ENCODE peak calls at places on chromosomes 6 and 20, in five cellular contexts. Z, M, X, N and A are unnamed samples. For H3K9me3, the result is how much of the 10 kb centered on the place peaks cover.

GRCh38 chr6:45052325-45052724 is 275.8 kb upstream of the RUNX2 start:
- DNase-seq in N (no peak), M (no peak), Z (no peak), X (no peak), A (no peak)

GRCh38 chr6:32146287-32146686 is 5.5 kb downstream of the PRRT1 start:
- DNase-seq in M (peak), Z (no peak), X (no peak), N (no peak), A (no peak)

GRCh38 chr6:168219804-168220203 is 99.8 kb downstream of the DACT2 start:
- DNase-seq in M (no peak), Z (no peak), N (no peak), X (no peak), A (no peak)

GRCh38 chr6:106688177-106688951 is 59.0 kb downstream of the QRSL1 start:
- DNase-seq in X (no peak), M (no peak), N (no peak), Z (no peak), A (no peak)

GRCh38 chr20:58225490-58226200 is 2.8 kb downstream of the ANKRD60 start:
- DNase-seq in Z (no peak), M (no peak), X (no peak), N (no peak), A (no peak)

GRCh38 chr6:1856381-1856780 is 246.7 kb downstream of the FOXC1 start:
- DNase-seq in N (no peak), M (peak), Z (no peak), X (no peak), A (no peak)

GRCh38 chr6:7292856-7293255 is 20.1 kb downstream of the SSR1 start:
- DNase-seq in Z (no peak), N (no peak), M (no peak), X (no peak), A (no peak)

GRCh38 chr20:5719861-5720401 is 30.3 kb upstream of the SHLD1 start:
- DNase-seq in M (no peak), Z (no peak), X (no peak), N (no peak), A (no peak)

GRCh38 chr6:107624541-107624940 is 134.6 kb downstream of the SOBP start:
- DNase-seq in Z (no peak), M (no peak), X (no peak), N (no peak), A (no peak)

GRCh38 chr6:105882071-105882803 is 203.9 kb upstream of the PRDM1 start:
- DNase-seq in N (no peak), X (no peak), Z (no peak), M (no peak), A (no peak)

GRCh38 chr6:27144740-27145079 is 102.8 kb upstream of the PRSS16 start:
- DNase-seq in Z (no peak), X (no peak), M (no peak), N (no peak), A (no peak)

GRCh38 chr6:165922309-165922794 is 245.3 kb downstream of the TBXT start:
- DNase-seq in N (no peak), M (no peak), Z (no peak), X (no peak), A (no peak)

GRCh38 chr6:126041516-126042447 is 55.4 kb downstream of the TRMT11 start:
- DNase-seq in N (no peak), X (no peak), Z (no peak), M (no peak), A (no peak)

GRCh38 chr20:51054233-51054632 is 31.3 kb upstream of the KCNG1 start:
- DNase-seq in X (no peak), Z (no peak), N (no peak), M (no peak), A (no peak)
- H3K4me3 ChIP-seq in X (no peak), Z (no peak), N (no peak), M (no peak), A (no peak)

DNA sequence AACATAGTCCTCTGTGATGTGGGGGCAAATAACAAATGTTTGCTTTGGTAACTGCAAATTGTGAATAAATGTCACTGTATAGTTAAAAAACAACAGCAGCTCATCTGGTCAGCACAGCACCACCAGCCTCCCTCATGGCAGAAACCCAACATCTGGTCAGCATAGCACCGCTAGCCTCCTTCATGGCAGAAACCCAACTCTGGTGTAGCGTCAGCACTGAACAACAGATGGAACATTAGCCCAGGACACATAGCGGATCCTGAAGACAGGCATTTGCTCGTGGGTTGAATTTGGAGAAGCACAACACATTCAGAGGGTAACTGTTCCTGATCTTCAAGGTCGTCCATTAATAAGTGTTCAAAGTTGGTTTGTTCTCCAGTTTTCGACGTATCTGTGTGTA is 265.9 kb downstream of the DLL1 start:
- DNase-seq in X (peak), N (no peak), M (peak), Z (no peak), A (no peak)
- H3K9me3 ChIP-seq in X (under half), N (under half), M (under half), Z (under half), A (under half)

DNA sequence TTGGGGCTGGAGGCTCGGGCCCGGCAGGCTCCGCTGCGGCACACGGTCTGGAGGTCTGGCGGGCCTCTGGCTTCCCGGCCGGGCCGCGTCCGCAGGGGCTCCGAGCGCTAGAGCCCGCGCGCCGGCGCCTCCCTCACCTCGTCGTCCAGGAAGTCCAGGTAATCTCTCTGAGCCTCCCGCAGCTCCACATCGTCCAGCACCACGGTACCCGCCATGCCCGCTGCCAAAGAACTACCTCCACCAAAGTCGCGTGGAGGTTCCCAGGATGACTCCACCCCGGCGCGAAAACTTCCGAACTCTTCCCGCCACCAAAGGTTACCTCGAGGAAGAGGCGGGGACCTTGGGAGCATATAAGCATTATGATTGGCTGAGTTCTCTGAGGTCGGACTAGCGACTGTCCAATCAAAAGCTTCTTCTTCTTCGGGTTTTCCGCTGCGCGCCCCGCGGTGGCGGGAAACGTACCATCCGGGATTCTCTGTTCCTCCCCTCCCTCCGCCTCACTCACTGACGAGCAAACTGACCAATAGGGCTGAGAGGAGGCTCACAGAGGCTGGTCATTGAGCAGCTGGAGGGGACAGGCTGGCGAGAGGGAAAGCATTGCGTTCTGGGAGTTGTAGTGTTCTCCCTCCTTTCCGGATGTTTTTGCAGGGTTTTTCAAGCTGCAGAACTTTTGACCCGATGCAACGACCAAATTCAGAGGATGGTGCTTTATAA is at the start of gene MCM3:
- DNase-seq in M (peak), N (peak), X (peak), Z (peak), A (peak)
- TF ChIP-seq CTCF in M (no peak), N (no peak), X (no peak), Z (no peak), A (no peak)

GRCh38 chr6:40585661-40586269 is 1.4 kb downstream of the LRFN2 start:
- DNase-seq in X (no peak), Z (no peak), N (no peak), M (no peak), A (no peak)
- H3K4me3 ChIP-seq in X (no peak), Z (no peak), N (no peak), M (no peak), A (no peak)

GRCh38 chr6:114000066-114000465 is 29.1 kb upstream of the HDAC2 start:
- DNase-seq in N (no peak), X (no peak), M (no peak), Z (no peak), A (no peak)
- H3K9me3 ChIP-seq in N (under half), X (under half), M (under half), Z (under half), A (under half)

GRCh38 chr20:13756551-13756950 is 28.2 kb downstream of the ESF1 start:
- DNase-seq in M (no peak), N (no peak), X (no peak), Z (no peak), A (no peak)

GRCh38 chr20:13753436-13754036 is 31.2 kb downstream of the ESF1 start:
- DNase-seq in Z (no peak), M (no peak), X (no peak), N (no peak), A (no peak)

GRCh38 chr20:13749811-13750210 is 34.9 kb downstream of the ESF1 start:
- DNase-seq in X (no peak), N (no peak), Z (no peak), M (no peak), A (no peak)

GRCh38 chr20:13758884-13759283 is 25.8 kb downstream of the ESF1 start:
- DNase-seq in X (no peak), M (no peak), N (no peak), Z (no peak), A (no peak)

GRCh38 chr20:13755809-13756208 is 28.9 kb downstream of the ESF1 start:
- DNase-seq in N (no peak), Z (no peak), M (no peak), X (no peak), A (no peak)
- TF ChIP-seq CTCF in N (peak), Z (peak), M (no peak), X (peak), A (no peak)

DNA sequence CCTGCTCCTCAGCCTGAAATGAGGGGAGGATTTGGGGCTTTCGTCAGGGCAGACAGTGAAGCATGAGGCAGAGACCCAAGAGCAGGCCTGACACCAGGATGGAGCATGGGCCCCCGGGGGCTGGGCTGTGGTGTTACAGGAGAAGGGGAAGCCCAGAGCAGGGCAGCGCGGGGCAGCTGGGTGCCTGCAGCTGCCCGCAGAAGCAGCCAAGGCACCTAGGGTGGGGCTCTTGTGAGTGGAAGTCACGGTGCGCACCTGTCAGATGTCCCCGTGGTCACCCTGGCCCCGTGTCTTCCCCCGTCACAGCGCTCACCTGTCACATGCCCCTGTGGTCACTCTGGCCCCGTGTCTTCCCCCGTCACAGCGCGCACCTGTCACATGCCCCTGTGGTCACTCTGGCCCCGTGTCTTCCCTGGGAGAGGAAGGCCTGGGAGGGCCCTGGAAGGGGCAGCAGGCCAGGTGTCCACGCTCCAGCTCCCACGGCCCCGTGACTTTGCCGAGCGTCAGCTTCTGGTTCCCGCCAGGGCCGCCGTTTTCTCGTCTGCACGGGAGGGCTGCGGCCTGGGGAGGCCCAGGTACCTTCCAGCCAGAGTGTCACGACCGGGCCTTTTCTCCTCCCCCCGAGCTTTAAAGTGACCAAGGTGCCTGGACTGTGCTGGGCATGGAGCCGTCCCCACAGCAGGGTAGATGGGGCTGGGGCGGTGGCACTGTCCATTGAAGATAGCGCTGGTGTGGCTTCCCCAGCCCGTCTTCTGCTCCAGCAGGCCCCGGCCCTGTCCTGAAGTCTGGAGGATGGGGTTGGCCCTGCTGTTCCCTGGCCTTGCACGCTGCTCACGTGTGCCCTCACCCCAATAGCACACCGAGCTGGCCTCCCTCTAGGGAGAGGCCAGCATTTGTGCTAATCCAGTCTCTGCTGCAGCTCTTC is 9.4 kb downstream of the ARFGAP1 start:
- DNase-seq in X (peak), M (no peak), N (no peak), Z (no peak), A (no peak)
- H3K4me3 ChIP-seq in X (no peak), M (no peak), N (no peak), Z (no peak), A (no peak)

GRCh38 chr20:53448426-53448825 is 145.2 kb downstream of the ZNF217 start:
- DNase-seq in X (no peak), N (no peak), Z (no peak), M (no peak), A (no peak)

GRCh38 chr20:53444386-53444785 is 149.3 kb downstream of the ZNF217 start:
- DNase-seq in N (no peak), X (no peak), Z (no peak), M (peak), A (no peak)

GRCh38 chr20:53448875-53449274 is 144.8 kb downstream of the ZNF217 start:
- DNase-seq in Z (no peak), X (no peak), M (no peak), N (no peak), A (no peak)

GRCh38 chr20:53445276-53445675 is 148.4 kb downstream of the ZNF217 start:
- DNase-seq in N (no peak), Z (no peak), X (no peak), M (no peak), A (no peak)

GRCh38 chr20:53447271-53447670 is 146.4 kb downstream of the ZNF217 start:
- DNase-seq in N (no peak), X (no peak), Z (no peak), M (no peak), A (no peak)
- H3K9me3 ChIP-seq in N (under half), X (under half), Z (under half), M (under half), A (under half)

GRCh38 chr6:161199845-161200244 is 74.0 kb downstream of the AGPAT4 start:
- DNase-seq in Z (no peak), X (no peak), M (no peak), N (no peak), A (no peak)

GRCh38 chr6:161204866-161205557 is 68.8 kb downstream of the AGPAT4 start:
- DNase-seq in N (no peak), M (no peak), X (no peak), Z (no peak), A (no peak)

GRCh38 chr6:161198781-161199505 is 74.9 kb downstream of the AGPAT4 start:
- DNase-seq in M (no peak), N (no peak), X (no peak), Z (no peak), A (no peak)

GRCh38 chr6:161198176-161198575 is 75.7 kb downstream of the AGPAT4 start:
- DNase-seq in M (no peak), X (no peak), Z (no peak), N (no peak), A (no peak)

GRCh38 chr6:161200610-161201201 is 73.2 kb downstream of the AGPAT4 start:
- DNase-seq in Z (no peak), N (no peak), X (no peak), M (no peak), A (no peak)
- TF ChIP-seq CTCF in Z (peak), N (no peak), X (no peak), M (peak), A (no peak)